ENCODE peak calls at places on chromosomes 11 and 22, in eight cellular contexts. S is cardiac muscle cell, D is thyroid gland, W is thoracic aorta, X is PC-9, R is H1, Z is MM.1S, E is gastrocnemius medialis. G is an unnamed sample.
A peak's percentile ranks its signal among the peaks of the same experiment; 100 is the strongest.

GRCh38 chr11:46374815-46375214 is 6.7 kb upstream of the MDK start:
- DNase-seq in S (no peak), Z (no peak), X (no peak), D (no peak), W (no peak), E (no peak), R (no peak), G (no peak)

GRCh38 chr22:22576244-22576988 is 17.4 kb upstream of the PRAME start:
- DNase-seq in D (peak; percentile 40), Z (peak; percentile 48), R (no peak), S (peak; percentile 68), E (no peak), W (no peak), X (peak; percentile 25), G (no peak)

GRCh38 chr11:124644426-124645280 is 22.0 kb downstream of the TBRG1 start:
- DNase-seq in D (peak; percentile 59), X (peak; percentile 44), E (no peak), W (no peak), Z (peak; percentile 51), S (peak; percentile 89), R (no peak), G (peak; percentile 53)

GRCh38 chr11:100677796-100678195 is 9.3 kb upstream of the ARHGAP42 start:
- DNase-seq in D (no peak), Z (peak; percentile 82), R (no peak), E (no peak), X (no peak), W (no peak), S (no peak), G (no peak)

GRCh38 chr22:27801197-27801615 is 350 bp downstream of the MN1 start:
- DNase-seq in E (no peak), R (no peak), X (peak; percentile 29), S (peak; percentile 54), Z (no peak), D (no peak), W (no peak), G (no peak)

GRCh38 chr11:86672007-86672621 is at the start of gene ME3:
- DNase-seq in X (peak; percentile 74), S (peak; percentile 62), D (peak; percentile 69), W (peak; percentile 15), R (no peak), Z (peak; percentile 68), E (peak; percentile 40), G (peak; percentile 63)

GRCh38 chr11:12162652-12163051 is 52.3 kb downstream of the MICAL2 start:
- DNase-seq in Z (no peak), D (no peak), W (no peak), R (no peak), E (no peak), S (no peak), X (no peak), G (no peak)

GRCh38 chr11:103863497-103863896 is 172.9 kb upstream of the DDI1 start:
- DNase-seq in Z (no peak), X (no peak), S (peak; percentile 51), D (no peak), W (no peak), R (no peak), E (no peak), G (no peak)

GRCh38 chr11:72814831-72815618 is 814 bp downstream of the ATG16L2 start:
- DNase-seq in E (no peak), D (no peak), W (no peak), Z (peak; percentile 85), X (peak; percentile 73), R (no peak), S (peak; percentile 45), G (no peak)

GRCh38 chr11:126140106-126140931 is 71.1 kb downstream of the RPUSD4 start:
- DNase-seq in S (peak; percentile 30), X (no peak), R (no peak), W (no peak), E (no peak), Z (no peak), D (peak; percentile 62), G (no peak)

GRCh38 chr11:110433393-110434333 is 3.9 kb downstream of the FDX1 start:
- DNase-seq in S (peak; percentile 48), E (no peak), D (no peak), R (no peak), Z (peak; percentile 50), W (no peak), X (no peak), G (no peak)

GRCh38 chr11:122108192-122108799 is 7.7 kb downstream of the BLID start:
- DNase-seq in X (no peak), S (peak; percentile 73), W (no peak), D (peak; percentile 38), R (no peak), Z (peak; percentile 21), E (no peak), G (peak; percentile 36)

GRCh38 chr11:47946682-47947575 is 33.4 kb upstream of the PTPRJ start:
- DNase-seq in Z (no peak), D (peak; percentile 95), E (peak; percentile 62), R (no peak), X (peak; percentile 93), W (peak; percentile 60), S (peak; percentile 97), G (peak; percentile 86)

GRCh38 chr11:62554377-62554776 is 7.8 kb upstream of the AHNAK start:
- DNase-seq in E (peak; percentile 57), X (no peak), D (no peak), S (no peak), R (no peak), W (no peak), Z (no peak), G (no peak)

GRCh38 chr11:47340980-47341775 is 11.3 kb downstream of the MYBPC3 start:
- DNase-seq in R (no peak), W (no peak), E (no peak), D (no peak), X (no peak), S (no peak), Z (no peak), G (no peak)

GRCh38 chr11:111515591-111515990 is 1.0 kb downstream of the HOATZ start:
- DNase-seq in S (no peak), Z (no peak), E (no peak), W (no peak), D (no peak), X (no peak), R (no peak), G (no peak)

GRCh38 chr11:111510311-111510710 is 1.9 kb downstream of the BTG4 start:
- DNase-seq in D (no peak), W (no peak), S (no peak), Z (no peak), X (no peak), E (no peak), R (no peak), G (no peak)

GRCh38 chr11:111513240-111513605 is 1.0 kb upstream of the BTG4 start:
- DNase-seq in E (no peak), Z (no peak), X (no peak), W (no peak), S (no peak), D (no peak), R (no peak), G (no peak)

GRCh38 chr11:111514216-111515031 is at the start of gene HOATZ:
- DNase-seq in W (no peak), E (no peak), D (peak; percentile 38), S (peak; percentile 27), R (peak; percentile 41), X (no peak), Z (no peak), G (no peak)

GRCh38 chr11:111512296-111513239 is at the start of gene BTG4:
- DNase-seq in E (no peak), W (no peak), S (peak; percentile 27), R (no peak), Z (peak; percentile 24), D (peak; percentile 5), X (no peak), G (no peak)
- TF ChIP-seq CTCF in E (no peak), W (no peak), S (no peak), R (no peak), Z (peak; percentile 33), D (no peak), X (no peak), G (no peak)

GRCh38 chr11:13335319-13335718 is 57.7 kb downstream of the BMAL1 start:
- DNase-seq in Z (peak; percentile 47), W (no peak), X (no peak), R (no peak), D (peak; percentile 59), S (peak; percentile 81), E (peak; percentile 23), G (peak; percentile 58)
- H3K4me1 ChIP-seq in Z (peaks cover 16% of the 10 kb centered on the region), W (peaks cover 16% of the 10 kb centered on the region), X (peaks cover 62% of the 10 kb centered on the region), R (no peaks in the 10 kb centered on the region), D (peaks cover 77% of the 10 kb centered on the region), S (peaks cover 4% of the 10 kb centered on the region), E (peaks cover 97% of the 10 kb centered on the region), G (no peaks in the 10 kb centered on the region)

DNA sequence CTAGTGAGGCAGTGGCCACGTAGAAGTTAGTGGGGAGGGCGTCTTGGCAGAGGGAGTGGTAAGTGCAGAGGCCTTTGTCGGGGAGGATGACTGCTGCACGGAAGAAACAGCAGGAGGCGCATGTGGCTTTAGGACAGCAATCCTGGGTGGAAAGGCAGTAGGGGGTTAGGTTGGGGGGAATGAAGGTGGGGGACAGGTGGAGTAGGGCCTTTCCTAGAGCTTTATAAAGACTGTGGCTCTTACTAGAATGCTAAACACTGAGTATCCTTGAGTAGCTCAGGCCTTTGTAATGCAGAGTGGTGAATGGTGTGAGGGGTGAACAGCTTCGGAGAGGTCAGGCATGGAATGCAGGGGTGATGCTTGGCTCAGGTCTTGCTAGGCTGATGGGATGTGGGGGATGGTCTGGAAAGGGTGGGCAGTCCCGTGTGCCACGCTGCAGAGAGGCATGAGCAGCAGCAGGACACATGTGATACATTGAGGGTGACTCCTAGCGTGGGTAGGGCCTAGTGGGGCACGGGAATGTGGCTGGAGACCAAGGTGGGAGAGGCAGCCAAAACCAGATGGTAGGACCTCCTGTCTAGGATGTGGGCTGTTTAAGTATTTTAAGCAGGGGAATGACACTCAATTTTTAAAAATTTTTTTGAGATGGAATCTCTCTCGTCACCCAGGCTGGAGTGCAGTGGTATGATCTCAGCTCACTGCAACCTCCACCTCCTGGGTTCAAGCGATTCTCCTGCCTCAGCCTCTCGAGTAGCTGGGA is 19.2 kb downstream of the AP2A2 start:
- DNase-seq in W (no peak), X (no peak), E (no peak), Z (no peak), D (no peak), R (peak; percentile 87), S (peak; percentile 52), G (no peak)
- TF ChIP-seq CTCF in W (no peak), X (no peak), E (no peak), Z (no peak), D (no peak), R (peak; percentile 49), S (peak; percentile 32), G (no peak)

GRCh38 chr11:68538025-68538424 is 77.5 kb downstream of the PPP6R3 start:
- DNase-seq in E (no peak), R (no peak), Z (no peak), D (no peak), W (no peak), X (no peak), S (no peak), G (no peak)

GRCh38 chr11:68532719-68533369 is 72.3 kb downstream of the PPP6R3 start:
- DNase-seq in Z (no peak), R (no peak), S (no peak), D (no peak), E (no peak), X (no peak), W (no peak), G (no peak)

GRCh38 chr11:68533945-68534344 is 73.4 kb downstream of the PPP6R3 start:
- DNase-seq in D (no peak), E (no peak), Z (no peak), S (no peak), X (no peak), R (no peak), W (no peak), G (no peak)

GRCh38 chr11:68536706-68537105 is 76.2 kb downstream of the PPP6R3 start:
- DNase-seq in R (no peak), Z (no peak), D (no peak), S (no peak), X (no peak), E (no peak), W (no peak), G (no peak)

GRCh38 chr11:68535098-68535497 is 74.5 kb downstream of the PPP6R3 start:
- DNase-seq in Z (no peak), X (no peak), W (no peak), R (no peak), E (no peak), D (no peak), S (no peak), G (no peak)
- H3K4me1 ChIP-seq in Z (no peaks in the 10 kb centered on the region), X (no peaks in the 10 kb centered on the region), W (peaks cover 3% of the 10 kb centered on the region), R (peaks cover 15% of the 10 kb centered on the region), E (peaks cover 90% of the 10 kb centered on the region), D (peaks cover 30% of the 10 kb centered on the region), S (peaks cover 3% of the 10 kb centered on the region), G (no peaks in the 10 kb centered on the region)